ENCODE peak calls at places on chromosome X, in seven cellular contexts. F is stimulated activated naive B cell treated with anti-CD40 and anti-IgM and Interleukin-4, amounts not matched to agents 10 μg/mL and 1 μg/mL and 100 μg/mL, for 72 hours; Q is GM03348; E is neural crest cell; Z is A172; A is activated CD4-positive, alpha-beta T cell treated with anti-CD3 and anti-CD28 coated beads, Interleukin-2, amount 50 U/mL, for 1 hour; N is GM04504. D is an unnamed sample.

GRCh38 chrX:15430584-15430983 is 46.4 kb upstream of the VEGFD start:
- DNase-seq in F (no peak), Z (no peak), Q (peak), E (no peak), A (no peak), N (no peak), D (no peak)

GRCh38 chrX:143940119-143940518 is 56.2 kb downstream of the UBE2NL start:
- DNase-seq in A (no peak), Q (no peak), Z (no peak), E (no peak), N (no peak), F (no peak), D (no peak)

GRCh38 chrX:46912673-46913491 is 661 bp downstream of the JADE3 start:
- DNase-seq in E (peak), Q (peak), A (peak), N (no peak), Z (no peak), F (peak), D (peak)

GRCh38 chrX:50158616-50159015 is 42.2 kb downstream of the AKAP4 start:
- DNase-seq in E (no peak), A (no peak), Q (no peak), N (no peak), F (no peak), Z (no peak), D (no peak)

GRCh38 chrX:123085311-123085940 is 98.7 kb upstream of the GRIA3 start:
- DNase-seq in A (no peak), Q (peak), Z (no peak), F (no peak), E (no peak), N (no peak), D (no peak)

GRCh38 chrX:139932077-139932900 is 564 bp downstream of the ATP11C start:
- DNase-seq in Z (no peak), N (no peak), F (peak), Q (peak), A (peak), E (no peak), D (peak)

GRCh38 chrX:7170903-7171302 is 22.9 kb upstream of the PUDP start:
- DNase-seq in Q (no peak), E (no peak), N (no peak), F (no peak), Z (peak), A (peak), D (no peak)

GRCh38 chrX:153681175-153681574 is 6.6 kb upstream of the SLC6A8 start:
- DNase-seq in E (no peak), Z (no peak), A (no peak), F (no peak), N (no peak), Q (no peak), D (no peak)

GRCh38 chrX:19085975-19086772 is 36.1 kb downstream of the ADGRG2 start:
- DNase-seq in F (no peak), Z (peak), N (no peak), A (no peak), E (no peak), Q (no peak), D (no peak)

GRCh38 chrX:97691901-97692455 is 808.3 kb downstream of the RPA4 start:
- DNase-seq in E (no peak), A (no peak), F (no peak), Q (no peak), Z (no peak), N (no peak), D (no peak)

GRCh38 chrX:148259990-148260389 is 240.4 kb upstream of the AFF2 start:
- DNase-seq in A (no peak), N (no peak), Z (no peak), E (no peak), Q (no peak), F (no peak), D (no peak)

GRCh38 chrX:11557120-11557519 is 108.6 kb downstream of the ARHGAP6 start:
- DNase-seq in Q (peak), A (no peak), N (no peak), E (no peak), Z (peak), F (no peak), D (no peak)

GRCh38 chrX:13357925-13358324 is 38.1 kb upstream of the ATXN3L start:
- DNase-seq in F (no peak), E (no peak), N (no peak), Q (peak), A (no peak), Z (peak), D (no peak)

GRCh38 chrX:123424546-123424945 is 240.5 kb downstream of the GRIA3 start:
- DNase-seq in E (no peak), Z (peak), Q (peak), A (no peak), N (peak), F (no peak), D (no peak)

GRCh38 chrX:136497556-136498048 is at the start of gene HTATSF1:
- DNase-seq in E (no peak), F (no peak), A (no peak), Z (no peak), N (no peak), Q (no peak), D (no peak)

GRCh38 chrX:73525928-73526690 is 36.9 kb upstream of the CHIC1 start:
- DNase-seq in F (no peak), E (no peak), Z (no peak), N (no peak), Q (no peak), A (no peak), D (no peak)

GRCh38 chrX:153644356-153645125 is 2.5 kb upstream of the DUSP9 start:
- DNase-seq in E (no peak), Q (no peak), F (no peak), N (no peak), Z (no peak), A (no peak), D (no peak)

GRCh38 chrX:64867217-64867616 is 109.0 kb downstream of the ZC4H2 start:
- DNase-seq in E (no peak), Q (no peak), A (no peak), F (no peak), N (no peak), Z (no peak), D (no peak)

GRCh38 chrX:19334945-19335626 is 8.6 kb upstream of the PDHA1 start:
- DNase-seq in F (no peak), E (no peak), Z (peak), N (no peak), A (no peak), Q (no peak), D (no peak)

GRCh38 chrX:97876697-97877407 is 993.1 kb downstream of the RPA4 start:
- DNase-seq in N (peak), Q (peak), E (no peak), Z (no peak), A (no peak), F (no peak), D (no peak)

GRCh38 chrX:9707306-9708015 is 58.2 kb downstream of the GPR143 start:
- DNase-seq in F (no peak), Q (no peak), E (no peak), N (no peak), Z (no peak), A (no peak), D (no peak)

GRCh38 chrX:11647048-11647650 is 18.6 kb downstream of the ARHGAP6 start:
- DNase-seq in E (no peak), A (no peak), Q (no peak), F (no peak), Z (no peak), N (no peak), D (no peak)

GRCh38 chrX:118644378-118644777 is 83.0 kb upstream of the IL13RA1 start:
- DNase-seq in Q (peak), N (no peak), F (no peak), Z (no peak), A (no peak), E (no peak), D (no peak)

GRCh38 chrX:106177106-106177981 is 9.2 kb downstream of the PWWP3B start:
- DNase-seq in Z (no peak), N (no peak), E (peak), F (no peak), Q (no peak), A (no peak), D (no peak)

GRCh38 chrX:11329016-11329415 is 35.8 kb downstream of the AMELX start:
- DNase-seq in A (no peak), N (no peak), Z (no peak), F (no peak), Q (no peak), E (no peak), D (no peak)

GRCh38 chrX:48981178-48981577 is 9.5 kb upstream of the KCND1 start:
- DNase-seq in F (no peak), E (no peak), Z (no peak), Q (no peak), N (no peak), A (no peak), D (no peak)

GRCh38 chrX:57918750-57919436 is 8.6 kb upstream of the ZXDA start:
- DNase-seq in E (peak), Q (no peak), A (peak), F (no peak), N (no peak), Z (no peak), D (no peak)

GRCh38 chrX:110183314-110183713 is 134.6 kb downstream of the AMMECR1 start:
- DNase-seq in Q (no peak), E (no peak), N (no peak), A (no peak), Z (no peak), F (no peak), D (no peak)

GRCh38 chrX:110992611-110993010 is 103.4 kb upstream of the PAK3 start:
- DNase-seq in N (no peak), F (no peak), Q (peak), E (peak), A (peak), Z (peak), D (peak)

GRCh38 chrX:23935116-23935515 is 27.3 kb downstream of the CXorf58 start:
- DNase-seq in Z (no peak), E (no peak), A (no peak), Q (peak), N (peak), F (no peak), D (no peak)

GRCh38 chrX:15790766-15791380 is 589 bp downstream of the ZRSR2 start:
- DNase-seq in A (no peak), F (no peak), Z (no peak), N (no peak), Q (peak), E (no peak), D (no peak)

GRCh38 chrX:112654871-112655270 is 24.9 kb downstream of the LHFPL1 start:
- DNase-seq in N (no peak), Z (no peak), A (no peak), E (no peak), Q (peak), F (no peak), D (no peak)

GRCh38 chrX:30935985-30936384 is 46.9 kb upstream of the TAB3 start:
- DNase-seq in N (no peak), Q (peak), Z (peak), E (peak), A (no peak), F (no peak), D (no peak)

GRCh38 chrX:134782796-134783195 is 124.5 kb upstream of the PLAC1 start:
- DNase-seq in N (peak), Q (peak), E (no peak), F (no peak), A (no peak), Z (no peak), D (no peak)

GRCh38 chrX:7522860-7523259 is 320.1 kb upstream of the VCX start:
- DNase-seq in Z (no peak), F (no peak), Q (no peak), E (no peak), A (no peak), N (no peak), D (no peak)

GRCh38 chrX:72663737-72664136 is 50.4 kb downstream of the PHKA1 start:
- DNase-seq in Q (no peak), F (no peak), A (no peak), Z (no peak), N (no peak), E (no peak), D (no peak)

GRCh38 chrX:18871161-18871880 is 112.6 kb downstream of the PHKA2 start:
- DNase-seq in E (no peak), Z (no peak), Q (no peak), A (no peak), F (no peak), N (no peak), D (no peak)

GRCh38 chrX:154444755-154445246 is 860 bp downstream of the FAM50A start:
- DNase-seq in F (no peak), A (no peak), Q (peak), N (no peak), E (no peak), Z (no peak), D (no peak)

GRCh38 chrX:139192386-139192961 is 338.1 kb upstream of the F9 start:
- DNase-seq in A (no peak), Z (no peak), E (no peak), N (no peak), Q (no peak), F (no peak), D (no peak)

D was measured in progenitor cell of endocrine pancreas.